ENCODE peak calls at places on chromosomes 3 and 15, in nine cellular contexts. One of them, this sample, is unnamed.

GRCh38 chr15:87713405-87713995 is 543.0 kb downstream of the NTRK3 start:
- DNase-seq in thyroid gland: no peak
- DNase-seq in IMR-90: no peak
- DNase-seq in suprapubic skin: no peak
- DNase-seq in brain microvascular endothelial cell: no peak
- DNase-seq in lower lobe of right lung: no peak
- DNase-seq in fibroblast of lung: no peak
- DNase-seq in CD4-positive, alpha-beta T cell: no peak
- DNase-seq in Panc1: no peak
- DNase-seq in this sample: no peak

GRCh38 chr15:84915011-84915958 is 30.8 kb downstream of the SLC28A1 start:
- DNase-seq in fibroblast of lung: peak
- DNase-seq in lower lobe of right lung: peak
- DNase-seq in Panc1: no peak
- DNase-seq in IMR-90: peak
- DNase-seq in CD4-positive, alpha-beta T cell: no peak
- DNase-seq in thyroid gland: peak
- DNase-seq in brain microvascular endothelial cell: peak
- DNase-seq in suprapubic skin: no peak
- DNase-seq in this sample: peak

GRCh38 chr15:45522931-45523331 is 376 bp upstream of the SLC30A4 start:
- DNase-seq in fibroblast of lung: peak
- DNase-seq in IMR-90: peak
- DNase-seq in brain microvascular endothelial cell: peak
- DNase-seq in CD4-positive, alpha-beta T cell: no peak
- DNase-seq in thyroid gland: no peak
- DNase-seq in lower lobe of right lung: no peak
- DNase-seq in suprapubic skin: peak
- DNase-seq in Panc1: peak
- DNase-seq in this sample: no peak

GRCh38 chr15:82536409-82537350 is 3.6 kb downstream of the RPS17 start:
- DNase-seq in IMR-90: no peak
- DNase-seq in thyroid gland: no peak
- DNase-seq in CD4-positive, alpha-beta T cell: no peak
- DNase-seq in Panc1: no peak
- DNase-seq in suprapubic skin: no peak
- DNase-seq in brain microvascular endothelial cell: no peak
- DNase-seq in lower lobe of right lung: no peak
- DNase-seq in fibroblast of lung: no peak
- DNase-seq in this sample: no peak

GRCh38 chr15:77870195-77871065 is 207.1 kb downstream of the TBC1D2B start:
- DNase-seq in lower lobe of right lung: peak
- DNase-seq in Panc1: peak
- DNase-seq in suprapubic skin: no peak
- DNase-seq in IMR-90: peak
- DNase-seq in brain microvascular endothelial cell: peak
- DNase-seq in thyroid gland: peak
- DNase-seq in CD4-positive, alpha-beta T cell: peak
- DNase-seq in fibroblast of lung: peak
- DNase-seq in this sample: peak

GRCh38 chr15:71713191-71713798 is 97.1 kb upstream of the NR2E3 start:
- DNase-seq in brain microvascular endothelial cell: no peak
- DNase-seq in lower lobe of right lung: no peak
- DNase-seq in thyroid gland: no peak
- DNase-seq in CD4-positive, alpha-beta T cell: no peak
- DNase-seq in IMR-90: no peak
- DNase-seq in suprapubic skin: no peak
- DNase-seq in fibroblast of lung: no peak
- DNase-seq in Panc1: no peak
- DNase-seq in this sample: no peak

GRCh38 chr3:188348445-188349244 is 194.7 kb downstream of the LPP start:
- DNase-seq in CD4-positive, alpha-beta T cell: no peak
- DNase-seq in thyroid gland: peak
- DNase-seq in suprapubic skin: no peak
- DNase-seq in brain microvascular endothelial cell: peak
- DNase-seq in lower lobe of right lung: peak
- DNase-seq in Panc1: no peak
- DNase-seq in IMR-90: peak
- DNase-seq in fibroblast of lung: peak
- DNase-seq in this sample: no peak

GRCh38 chr3:182978387-182978786 is 2.0 kb downstream of the DCUN1D1 start:
- DNase-seq in suprapubic skin: no peak
- DNase-seq in CD4-positive, alpha-beta T cell: no peak
- DNase-seq in IMR-90: no peak
- DNase-seq in thyroid gland: no peak
- DNase-seq in fibroblast of lung: no peak
- DNase-seq in lower lobe of right lung: no peak
- DNase-seq in Panc1: no peak
- DNase-seq in brain microvascular endothelial cell: no peak
- DNase-seq in this sample: no peak

GRCh38 chr15:31499953-31500808 is 173.5 kb downstream of the KLF13 start:
- DNase-seq in Panc1: no peak
- DNase-seq in thyroid gland: no peak
- DNase-seq in fibroblast of lung: no peak
- DNase-seq in IMR-90: no peak
- DNase-seq in brain microvascular endothelial cell: no peak
- DNase-seq in lower lobe of right lung: no peak
- DNase-seq in CD4-positive, alpha-beta T cell: no peak
- DNase-seq in suprapubic skin: no peak
- DNase-seq in this sample: no peak

GRCh38 chr3:82000773-82001172 is 239.3 kb upstream of the GBE1 start:
- DNase-seq in thyroid gland: peak
- DNase-seq in Panc1: no peak
- DNase-seq in suprapubic skin: no peak
- DNase-seq in fibroblast of lung: no peak
- DNase-seq in brain microvascular endothelial cell: no peak
- DNase-seq in CD4-positive, alpha-beta T cell: no peak
- DNase-seq in IMR-90: no peak
- DNase-seq in lower lobe of right lung: no peak
- DNase-seq in this sample: peak

GRCh38 chr15:66730168-66731014 is 28.4 kb downstream of the SMAD6 start:
- DNase-seq in suprapubic skin: no peak
- DNase-seq in brain microvascular endothelial cell: peak
- DNase-seq in IMR-90: peak
- DNase-seq in thyroid gland: no peak
- DNase-seq in CD4-positive, alpha-beta T cell: no peak
- DNase-seq in fibroblast of lung: no peak
- DNase-seq in Panc1: no peak
- DNase-seq in lower lobe of right lung: no peak
- DNase-seq in this sample: no peak

DNA sequence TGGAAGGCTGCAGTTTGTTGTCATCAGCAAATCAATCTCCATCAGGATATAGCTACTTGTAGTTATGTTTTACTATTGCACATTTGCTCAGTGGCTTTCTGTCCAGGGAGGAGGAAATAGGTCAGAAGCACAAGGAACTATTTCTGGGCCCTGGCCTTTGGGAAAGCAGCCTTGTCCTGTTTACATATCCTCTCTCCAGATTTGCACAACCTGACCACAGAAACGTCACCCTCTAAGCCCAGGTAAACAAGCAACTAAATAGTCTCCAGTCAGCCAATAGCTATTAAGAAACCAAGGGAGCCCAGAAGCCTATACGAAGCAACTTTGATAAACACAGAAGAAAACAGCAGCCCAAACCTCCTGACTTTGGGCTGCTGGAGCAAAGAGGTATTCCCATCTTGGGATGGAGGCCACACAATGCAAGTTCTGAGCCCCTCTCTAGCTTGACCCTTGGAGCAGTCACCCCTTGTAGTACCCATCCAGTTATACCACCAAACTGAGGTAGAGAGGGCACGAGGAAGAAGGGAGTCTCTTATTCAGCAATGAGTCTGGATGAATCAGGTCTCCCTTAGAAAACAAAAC is 2.3 kb upstream of the FEM1B start:
- DNase-seq in brain microvascular endothelial cell: no peak
- DNase-seq in CD4-positive, alpha-beta T cell: no peak
- DNase-seq in Panc1: no peak
- DNase-seq in thyroid gland: no peak
- DNase-seq in fibroblast of lung: peak
- DNase-seq in IMR-90: peak
- DNase-seq in lower lobe of right lung: no peak
- DNase-seq in suprapubic skin: no peak
- DNase-seq in this sample: no peak
- H3K27ac ChIP-seq in brain microvascular endothelial cell: no peak
- H3K27ac ChIP-seq in CD4-positive, alpha-beta T cell: no peak
- H3K27ac ChIP-seq in Panc1: no peak
- H3K27ac ChIP-seq in thyroid gland: no peak
- H3K27ac ChIP-seq in fibroblast of lung: no peak
- H3K27ac ChIP-seq in IMR-90: peak
- H3K27ac ChIP-seq in lower lobe of right lung: peak
- H3K27ac ChIP-seq in suprapubic skin: peak
- H3K27ac ChIP-seq in this sample: no peak

DNA sequence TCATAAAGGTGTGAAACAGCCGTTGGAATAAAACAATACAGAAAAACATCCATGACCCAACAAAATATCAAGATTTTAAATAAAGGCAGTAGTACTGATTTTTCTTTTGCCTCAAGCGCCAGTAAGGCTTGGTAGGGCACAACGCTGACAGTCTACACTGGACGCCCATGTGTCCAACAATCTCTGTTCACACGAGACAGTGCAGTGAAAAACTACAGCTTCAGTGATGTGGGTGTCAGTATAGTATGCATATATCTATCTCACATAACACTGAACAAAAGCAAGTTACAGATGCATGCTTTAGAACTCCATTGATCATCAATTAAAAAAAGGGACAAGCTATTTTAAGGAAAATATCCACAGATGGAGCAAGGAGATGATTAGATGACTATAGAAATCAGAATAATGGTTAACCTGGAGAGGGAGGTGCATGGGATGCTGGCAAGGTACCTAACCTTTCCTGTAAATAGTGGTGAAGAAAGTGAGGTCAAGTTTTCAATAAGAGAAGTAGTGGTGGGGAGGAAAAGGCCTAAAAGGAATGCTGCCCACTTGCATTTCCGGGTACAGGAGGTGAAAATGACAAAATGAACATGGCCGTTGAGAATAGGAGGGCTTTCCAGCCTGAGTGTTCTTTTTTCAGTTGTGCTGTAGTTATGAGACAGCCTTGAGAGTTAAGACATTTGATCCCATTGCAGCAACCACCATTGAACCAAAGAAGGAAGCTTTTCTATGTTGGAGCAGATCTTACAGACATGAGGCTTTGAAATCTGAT is 42.7 kb downstream of the CTNNB1 start:
- DNase-seq in suprapubic skin: no peak
- DNase-seq in thyroid gland: no peak
- DNase-seq in IMR-90: no peak
- DNase-seq in CD4-positive, alpha-beta T cell: no peak
- DNase-seq in Panc1: no peak
- DNase-seq in fibroblast of lung: no peak
- DNase-seq in lower lobe of right lung: no peak
- DNase-seq in brain microvascular endothelial cell: no peak
- DNase-seq in this sample: no peak
- TF ChIP-seq CTCF in suprapubic skin: no peak
- TF ChIP-seq CTCF in thyroid gland: no peak
- TF ChIP-seq CTCF in IMR-90: no peak
- TF ChIP-seq CTCF in CD4-positive, alpha-beta T cell: no peak
- TF ChIP-seq CTCF in Panc1: no peak
- TF ChIP-seq CTCF in fibroblast of lung: no peak
- TF ChIP-seq CTCF in lower lobe of right lung: no peak
- TF ChIP-seq CTCF in brain microvascular endothelial cell: no peak
- TF ChIP-seq CTCF in this sample: no peak

GRCh38 chr3:146747928-146748327 is 142.8 kb upstream of the PLSCR5 start:
- DNase-seq in suprapubic skin: no peak
- DNase-seq in brain microvascular endothelial cell: peak
- DNase-seq in thyroid gland: no peak
- DNase-seq in CD4-positive, alpha-beta T cell: no peak
- DNase-seq in lower lobe of right lung: no peak
- DNase-seq in Panc1: no peak
- DNase-seq in fibroblast of lung: peak
- DNase-seq in IMR-90: peak
- DNase-seq in this sample: no peak
- H3K27ac ChIP-seq in suprapubic skin: no peak
- H3K27ac ChIP-seq in brain microvascular endothelial cell: peak
- H3K27ac ChIP-seq in thyroid gland: no peak
- H3K27ac ChIP-seq in CD4-positive, alpha-beta T cell: no peak
- H3K27ac ChIP-seq in lower lobe of right lung: no peak
- H3K27ac ChIP-seq in Panc1: no peak
- H3K27ac ChIP-seq in fibroblast of lung: no peak
- H3K27ac ChIP-seq in IMR-90: no peak
- H3K27ac ChIP-seq in this sample: no peak

GRCh38 chr3:13764161-13764560 is 115.7 kb downstream of the WNT7A start:
- DNase-seq in lower lobe of right lung: no peak
- DNase-seq in thyroid gland: no peak
- DNase-seq in IMR-90: no peak
- DNase-seq in suprapubic skin: no peak
- DNase-seq in CD4-positive, alpha-beta T cell: no peak
- DNase-seq in Panc1: no peak
- DNase-seq in brain microvascular endothelial cell: no peak
- DNase-seq in fibroblast of lung: no peak
- DNase-seq in this sample: no peak

GRCh38 chr3:13767030-13767429 is 112.8 kb downstream of the WNT7A start:
- DNase-seq in suprapubic skin: no peak
- DNase-seq in Panc1: no peak
- DNase-seq in lower lobe of right lung: no peak
- DNase-seq in IMR-90: no peak
- DNase-seq in fibroblast of lung: no peak
- DNase-seq in CD4-positive, alpha-beta T cell: no peak
- DNase-seq in brain microvascular endothelial cell: no peak
- DNase-seq in thyroid gland: no peak
- DNase-seq in this sample: no peak

GRCh38 chr3:13767896-13768295 is 112.0 kb downstream of the WNT7A start:
- DNase-seq in lower lobe of right lung: no peak
- DNase-seq in Panc1: no peak
- DNase-seq in IMR-90: no peak
- DNase-seq in fibroblast of lung: no peak
- DNase-seq in brain microvascular endothelial cell: no peak
- DNase-seq in CD4-positive, alpha-beta T cell: no peak
- DNase-seq in thyroid gland: no peak
- DNase-seq in suprapubic skin: no peak
- DNase-seq in this sample: no peak

GRCh38 chr3:13768453-13768852 is 111.4 kb downstream of the WNT7A start:
- DNase-seq in Panc1: no peak
- DNase-seq in IMR-90: no peak
- DNase-seq in CD4-positive, alpha-beta T cell: no peak
- DNase-seq in lower lobe of right lung: no peak
- DNase-seq in suprapubic skin: no peak
- DNase-seq in brain microvascular endothelial cell: no peak
- DNase-seq in fibroblast of lung: no peak
- DNase-seq in thyroid gland: no peak
- DNase-seq in this sample: no peak

DNA sequence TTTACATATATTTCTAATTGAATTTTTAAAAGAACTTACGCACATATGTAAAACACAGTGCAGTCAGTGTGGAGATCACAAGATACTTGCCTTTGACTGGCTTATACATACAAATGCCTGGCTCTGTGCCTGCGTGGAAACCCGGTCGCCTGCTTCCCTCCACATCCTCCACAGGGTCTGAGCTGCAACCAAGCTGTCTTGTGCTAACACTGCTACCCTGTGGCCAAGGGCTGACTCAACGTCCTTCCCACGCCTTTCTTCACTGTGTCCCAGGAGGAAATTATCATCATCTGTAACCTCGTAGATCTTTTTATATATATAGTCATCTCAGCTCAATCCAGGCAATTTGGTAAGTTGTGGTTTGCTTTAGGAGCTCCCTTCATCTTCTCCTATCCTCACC is 116.9 kb downstream of the WNT7A start:
- DNase-seq in suprapubic skin: no peak
- DNase-seq in thyroid gland: no peak
- DNase-seq in lower lobe of right lung: no peak
- DNase-seq in IMR-90: no peak
- DNase-seq in Panc1: no peak
- DNase-seq in brain microvascular endothelial cell: no peak
- DNase-seq in fibroblast of lung: no peak
- DNase-seq in CD4-positive, alpha-beta T cell: no peak
- DNase-seq in this sample: no peak
- TF ChIP-seq CTCF in suprapubic skin: no peak
- TF ChIP-seq CTCF in thyroid gland: no peak
- TF ChIP-seq CTCF in lower lobe of right lung: no peak
- TF ChIP-seq CTCF in IMR-90: no peak
- TF ChIP-seq CTCF in Panc1: no peak
- TF ChIP-seq CTCF in brain microvascular endothelial cell: no peak
- TF ChIP-seq CTCF in fibroblast of lung: no peak
- TF ChIP-seq CTCF in CD4-positive, alpha-beta T cell: no peak
- TF ChIP-seq CTCF in this sample: peak

This sample was measured in WERI-Rb-1.